ENCODE peak calls at places on chromosomes 2 and 18, in five cellular contexts. R, I, M, T and J are unnamed samples.

GRCh38 chr2:190121971-190122370 is 59.4 kb upstream of the MSTN start:
- DNase-seq in T (no peak), M (peak), R (no peak), I (no peak), J (no peak)

GRCh38 chr2:25699206-25699605 is 25.8 kb upstream of the DTNB start:
- DNase-seq in R (no peak), M (no peak), I (no peak), T (no peak), J (no peak)

GRCh38 chr18:12838178-12838634 is 45.8 kb downstream of the PTPN2 start:
- DNase-seq in M (peak), R (peak), I (no peak), T (no peak), J (no peak)

GRCh38 chr2:196927318-196928225 is 1.1 kb upstream of the PGAP1 start:
- DNase-seq in T (no peak), R (peak), I (no peak), M (no peak), J (no peak)

GRCh38 chr2:68901199-68901515 is 30.0 kb upstream of the BMP10 start:
- DNase-seq in M (no peak), I (peak), T (no peak), R (no peak), J (no peak)

GRCh38 chr2:233811732-233812131 is 33.6 kb downstream of the MROH2A start:
- DNase-seq in M (no peak), T (no peak), R (no peak), I (no peak), J (no peak)

GRCh38 chr2:65320042-65320711 is 92.5 kb downstream of the ACTR2 start:
- DNase-seq in T (no peak), R (peak), M (no peak), I (no peak), J (no peak)

GRCh38 chr2:227703961-227704360 is 13.9 kb downstream of the SLC19A3 start:
- DNase-seq in M (no peak), T (no peak), R (no peak), I (no peak), J (no peak)

GRCh38 chr2:223989206-223989859 is 32.1 kb downstream of the MRPL44 start:
- DNase-seq in T (no peak), M (no peak), I (peak), R (no peak), J (no peak)

GRCh38 chr2:150136407-150136806 is 351.1 kb downstream of the RND3 start:
- DNase-seq in R (no peak), T (no peak), M (no peak), I (no peak), J (no peak)

DNA sequence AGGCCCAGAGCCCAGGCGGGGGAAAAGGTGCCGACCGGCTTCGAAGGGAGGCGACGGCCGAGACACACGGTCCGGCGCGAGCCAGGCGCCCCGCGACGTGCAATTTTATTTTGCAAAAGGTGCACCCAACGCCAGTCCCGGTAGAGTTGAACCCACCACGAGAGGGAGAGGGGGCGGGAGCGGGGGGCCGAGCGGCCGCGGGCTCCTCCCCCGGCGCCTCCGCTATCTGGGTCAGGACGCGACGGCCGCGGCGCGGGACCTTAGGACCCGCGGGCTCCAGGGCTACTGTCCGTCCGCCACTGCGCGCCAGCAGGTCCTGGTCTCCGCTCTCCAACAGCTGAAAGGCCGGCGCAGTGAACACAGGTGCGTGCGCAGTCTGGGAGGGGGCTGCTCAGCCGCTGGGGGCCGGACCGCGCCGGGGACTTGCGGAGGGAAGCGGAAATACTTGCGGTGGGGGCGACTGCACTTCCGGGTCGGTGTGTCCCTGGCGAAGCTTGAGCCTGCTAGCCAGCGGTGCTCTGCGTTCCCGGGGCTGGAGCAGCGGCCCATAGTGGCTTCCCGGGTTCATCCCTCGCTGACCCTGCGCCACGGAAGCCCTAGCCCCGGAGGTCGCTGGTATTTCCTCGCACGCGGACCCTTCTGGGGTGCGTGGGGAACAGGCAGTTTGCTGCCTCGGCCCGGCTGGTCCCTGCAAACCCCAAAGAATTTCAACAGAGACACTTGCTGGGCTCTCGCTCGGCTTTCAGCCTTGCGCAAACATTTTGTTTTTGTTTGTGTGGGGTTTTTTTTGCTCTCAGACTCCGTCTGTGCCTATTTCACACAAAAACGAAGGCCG is at the start of gene RMDN2:
- DNase-seq in T (peak), R (no peak), M (peak), I (peak), J (peak)
- TF ChIP-seq CTCF in T (no peak), R (no peak), M (peak), I (no peak), J (no peak)

GRCh38 chr2:202102425-202103005 is 29.5 kb downstream of the KIAA2012 start:
- DNase-seq in M (peak), R (no peak), I (no peak), T (peak), J (no peak)

GRCh38 chr2:202096736-202097135 is 23.7 kb downstream of the KIAA2012 start:
- DNase-seq in I (no peak), M (no peak), R (no peak), T (no peak), J (no peak)

GRCh38 chr2:202098336-202098735 is 25.3 kb downstream of the KIAA2012 start:
- DNase-seq in R (no peak), T (no peak), M (no peak), I (no peak), J (no peak)

GRCh38 chr2:202101049-202101579 is 28.1 kb downstream of the KIAA2012 start:
- DNase-seq in M (no peak), R (no peak), T (no peak), I (no peak), J (no peak)

GRCh38 chr2:202099515-202099914 is 26.5 kb downstream of the KIAA2012 start:
- DNase-seq in T (no peak), I (no peak), R (no peak), M (no peak), J (no peak)
- TF ChIP-seq CTCF in T (no peak), I (no peak), R (no peak), M (no peak), J (no peak)

GRCh38 chr2:88554189-88554588 is 73.1 kb downstream of the EIF2AK3 start:
- DNase-seq in I (peak), T (no peak), M (no peak), R (no peak), J (peak)
- TF ChIP-seq CTCF in I (no peak), T (peak), M (no peak), R (no peak), J (no peak)

GRCh38 chr2:67159929-67160328 is 237.2 kb upstream of the ETAA1 start:
- DNase-seq in M (no peak), T (peak), I (no peak), R (no peak), J (no peak)

GRCh38 chr2:67169417-67170140 is 227.6 kb upstream of the ETAA1 start:
- DNase-seq in M (no peak), T (no peak), R (no peak), I (no peak), J (no peak)

DNA sequence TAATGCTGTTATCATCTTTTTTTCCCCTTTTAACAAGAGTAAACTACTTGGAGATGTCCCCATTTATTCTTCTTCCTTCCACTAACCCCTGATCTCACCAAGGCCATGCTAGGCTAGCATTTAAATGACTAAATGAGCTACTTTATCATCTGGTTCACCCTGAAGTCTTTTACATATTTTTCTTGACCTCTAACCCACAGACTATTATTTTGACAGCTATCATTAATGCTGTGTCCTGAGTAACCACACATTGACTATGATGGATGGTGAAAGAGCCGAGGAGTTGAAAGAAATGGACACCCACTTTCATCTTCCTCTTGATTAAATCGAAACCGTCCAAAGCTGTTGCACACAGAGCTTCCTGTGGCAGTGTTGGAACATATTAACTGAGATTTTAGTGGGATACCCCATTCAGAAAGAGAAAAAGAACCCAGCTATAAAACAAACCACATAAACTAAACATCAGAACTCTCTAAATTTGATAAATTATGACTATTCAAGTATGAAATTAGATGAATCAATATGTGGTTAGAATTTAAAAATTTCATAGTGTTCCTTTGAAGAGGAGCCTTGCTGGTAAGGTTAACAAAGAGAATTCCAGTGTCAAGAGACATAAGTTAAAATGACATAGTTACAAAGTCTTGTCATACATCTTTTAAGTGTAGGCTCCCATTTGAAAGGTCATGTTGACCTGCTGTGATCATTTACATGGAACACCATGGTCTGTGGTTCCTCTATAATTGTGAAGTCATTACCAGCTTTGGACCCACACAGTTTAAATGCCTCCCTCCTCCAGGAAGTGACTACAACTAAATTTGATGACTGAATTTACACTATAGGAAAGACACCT is 231.8 kb upstream of the ETAA1 start:
- DNase-seq in T (no peak), M (no peak), R (no peak), I (no peak), J (no peak)
- TF ChIP-seq CTCF in T (no peak), M (no peak), R (no peak), I (no peak), J (no peak)

DNA sequence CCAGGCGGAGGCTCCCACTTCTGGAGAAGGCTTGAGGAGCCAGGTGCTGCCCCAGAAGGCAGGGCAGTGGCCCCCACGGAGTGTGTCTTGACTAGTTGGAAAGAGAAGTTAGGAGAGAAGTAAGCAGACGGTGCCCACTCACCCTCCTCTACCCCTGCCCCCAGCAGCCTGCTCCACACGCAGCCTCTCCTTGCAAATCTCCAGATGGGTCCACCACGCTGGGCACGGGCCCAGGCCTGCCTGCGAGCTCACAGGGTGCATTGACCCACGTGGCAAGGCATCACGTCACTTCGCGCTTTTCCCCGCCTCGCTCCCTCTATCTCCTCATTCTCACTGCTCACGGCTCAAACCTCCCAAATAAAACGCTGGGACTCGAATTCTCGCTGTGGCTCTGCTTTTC is 71.8 kb upstream of the RAB12 start:
- DNase-seq in M (no peak), T (no peak), R (no peak), I (no peak), J (no peak)
- TF ChIP-seq CTCF in M (no peak), T (no peak), R (no peak), I (no peak), J (no peak)

DNA sequence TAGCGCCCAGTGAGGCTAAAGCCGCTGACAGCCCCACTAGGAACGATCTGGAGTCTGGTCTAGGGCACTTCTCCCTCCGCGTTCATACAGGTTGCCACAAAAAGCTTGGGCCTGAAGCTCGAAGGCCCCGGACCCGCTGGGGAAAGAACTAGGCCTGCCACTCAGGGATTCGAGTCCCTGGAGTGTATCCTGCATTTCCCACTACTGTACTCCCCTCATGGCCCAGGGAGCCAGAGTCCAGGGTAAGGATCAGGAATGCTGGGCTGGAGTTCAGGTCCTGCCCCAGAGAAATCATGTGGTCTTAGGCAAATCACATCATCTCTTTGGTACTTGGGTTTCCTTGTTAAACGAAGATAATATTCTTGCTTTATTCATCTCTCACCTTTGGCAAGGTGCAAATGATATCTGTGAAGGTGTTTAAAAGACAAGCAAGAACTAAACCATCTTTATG is 1.4 kb upstream of the ZFP36L2 start:
- DNase-seq in I (no peak), M (no peak), R (no peak), T (no peak), J (no peak)
- TF ChIP-seq CTCF in I (no peak), M (peak), R (peak), T (peak), J (peak)

DNA sequence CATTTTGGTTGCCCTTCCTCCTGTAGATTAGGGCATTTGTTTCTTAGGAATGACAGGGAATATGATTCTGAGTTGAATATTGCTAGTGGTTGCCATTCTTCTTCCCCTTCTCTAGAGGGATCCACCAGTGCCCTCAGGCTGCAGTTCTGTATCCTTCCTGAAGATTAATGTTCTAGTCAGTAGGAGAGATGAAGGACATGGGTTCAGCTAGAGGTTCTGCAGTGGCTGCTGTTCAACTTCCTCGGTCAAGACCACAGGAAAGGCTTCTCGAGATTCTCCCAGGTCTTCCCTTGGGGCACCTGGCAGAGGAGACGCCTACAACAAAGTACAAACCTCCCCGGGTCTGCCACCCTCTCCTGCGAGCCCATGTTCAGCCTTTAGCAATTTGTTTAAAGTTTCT is 325.5 kb downstream of the AFF3 start:
- DNase-seq in R (no peak), M (no peak), I (no peak), T (no peak), J (no peak)
- TF ChIP-seq CTCF in R (no peak), M (no peak), I (no peak), T (no peak), J (no peak)

GRCh38 chr2:154370873-154371272 is 327.6 kb upstream of the KCNJ3 start:
- DNase-seq in T (no peak), M (no peak), R (no peak), I (no peak), J (no peak)

GRCh38 chr2:154375625-154376020 is 322.9 kb upstream of the KCNJ3 start:
- DNase-seq in M (peak), R (no peak), T (peak), I (no peak), J (no peak)
- TF ChIP-seq CTCF in M (peak), R (no peak), T (peak), I (peak), J (peak)